ENCODE peak calls at places on chromosome 21, in seven cellular contexts. N, O, G, U, C, E and D are unnamed samples. For H3K4me1 and H3K36me3, the result is how much of the 10 kb centered on the place peaks cover.

GRCh38 chr21:14484188-14485009 is 61.7 kb downstream of the SAMSN1 start:
- DNase-seq in N (no peak), O (no peak), G (no peak), U (no peak), C (no peak), E (no peak), D (no peak)

GRCh38 chr21:34589511-34590282 is 25.2 kb downstream of the RCAN1 start:
- DNase-seq in N (no peak), O (peak), G (no peak), U (no peak), C (no peak), E (no peak), D (no peak)

GRCh38 chr21:33018707-33019455 is 6.9 kb upstream of the OLIG2 start:
- DNase-seq in N (no peak), O (no peak), G (no peak), U (peak), C (no peak), E (no peak), D (no peak)

GRCh38 chr21:31713115-31713514 is 18.8 kb downstream of the SCAF4 start:
- DNase-seq in N (no peak), O (no peak), G (no peak), U (no peak), C (no peak), E (no peak), D (no peak)

GRCh38 chr21:33401617-33401967 is 1.6 kb upstream of the IFNGR2 start:
- DNase-seq in N (no peak), O (no peak), G (no peak), U (no peak), C (no peak), E (no peak), D (no peak)

GRCh38 chr21:37454869-37455503 is 88.4 kb downstream of the DYRK1A start:
- DNase-seq in N (no peak), O (no peak), G (no peak), U (no peak), C (no peak), E (no peak), D (no peak)

GRCh38 chr21:26115346-26115745 is 55.2 kb downstream of the APP start:
- DNase-seq in N (no peak), O (no peak), G (peak), U (no peak), C (no peak), E (no peak), D (no peak)

GRCh38 chr21:15295875-15296274 is 231.1 kb upstream of the NRIP1 start:
- DNase-seq in N (no peak), O (no peak), G (no peak), U (no peak), C (no peak), E (no peak), D (no peak)

GRCh38 chr21:37166733-37167132 is 93.7 kb downstream of the TTC3 start:
- DNase-seq in N (no peak), O (peak), G (no peak), U (no peak), C (peak), E (no peak), D (no peak)

GRCh38 chr21:35257413-35257812 is 208.3 kb upstream of the RUNX1 start:
- DNase-seq in N (peak), O (no peak), G (peak), U (no peak), C (peak), E (peak), D (peak)

GRCh38 chr21:37370152-37371040 is 3.8 kb downstream of the DYRK1A start:
- DNase-seq in N (no peak), O (no peak), G (peak), U (no peak), C (no peak), E (no peak), D (no peak)

GRCh38 chr21:19340303-19340702 is 936.7 kb upstream of the TMPRSS15 start:
- DNase-seq in N (no peak), O (no peak), G (no peak), U (no peak), C (no peak), E (no peak), D (no peak)

GRCh38 chr21:33071878-33072306 is 2.0 kb downstream of the OLIG1 start:
- DNase-seq in N (no peak), O (peak), G (no peak), U (peak), C (no peak), E (no peak), D (no peak)

GRCh38 chr21:21025742-21026141 is 27.5 kb downstream of the NCAM2 start:
- DNase-seq in N (no peak), O (no peak), G (no peak), U (no peak), C (no peak), E (no peak), D (no peak)

GRCh38 chr21:41045534-41046268 is 122.3 kb upstream of the BACE2 start:
- DNase-seq in N (no peak), O (peak), G (peak), U (peak), C (peak), E (no peak), D (no peak)

GRCh38 chr21:35801388-35801787 is 258.9 kb downstream of the SETD4 start:
- DNase-seq in N (no peak), O (no peak), G (no peak), U (no peak), C (no peak), E (no peak), D (no peak)

GRCh38 chr21:45556645-45557601 is 14.7 kb upstream of the SLC19A1 start:
- DNase-seq in N (peak), O (peak), G (no peak), U (no peak), C (no peak), E (no peak), D (no peak)

GRCh38 chr21:45556302-45556644 is 14.0 kb upstream of the SLC19A1 start:
- DNase-seq in N (no peak), O (no peak), G (no peak), U (peak), C (no peak), E (no peak), D (no peak)

GRCh38 chr21:45554477-45555175 is 12.4 kb upstream of the SLC19A1 start:
- DNase-seq in N (peak), O (peak), G (peak), U (peak), C (peak), E (peak), D (peak)

GRCh38 chr21:45555557-45556301 is 13.5 kb upstream of the SLC19A1 start:
- DNase-seq in N (peak), O (peak), G (peak), U (peak), C (peak), E (peak), D (peak)

GRCh38 chr21:45555251-45555556 is 13.0 kb upstream of the SLC19A1 start:
- DNase-seq in N (no peak), O (no peak), G (no peak), U (no peak), C (no peak), E (no peak), D (no peak)
- H3K4me3 ChIP-seq in N (peak), O (no peak), G (peak), U (no peak), C (no peak), E (peak), D (no peak)

GRCh38 chr21:38793926-38794713 is 11.6 kb upstream of the ETS2 start:
- DNase-seq in N (no peak), O (no peak), G (no peak), U (no peak), C (peak), E (no peak), D (no peak)
- H3K4me1 ChIP-seq in N (under half), O (under half), G (under half), U (under half), C (under half), E (under half), D (under half)

GRCh38 chr21:46254208-46254975 is 25.8 kb upstream of the LSS start:
- DNase-seq in N (peak), O (no peak), G (peak), U (no peak), C (no peak), E (no peak), D (no peak)

GRCh38 chr21:46255166-46255565 is 26.6 kb upstream of the LSS start:
- DNase-seq in N (peak), O (no peak), G (no peak), U (no peak), C (no peak), E (no peak), D (no peak)

GRCh38 chr21:46253610-46254124 is 25.1 kb upstream of the LSS start:
- DNase-seq in N (no peak), O (no peak), G (peak), U (no peak), C (peak), E (no peak), D (no peak)

GRCh38 chr21:46250146-46250725 is 21.7 kb upstream of the LSS start:
- DNase-seq in N (no peak), O (no peak), G (no peak), U (no peak), C (no peak), E (no peak), D (no peak)

GRCh38 chr21:46252840-46253239 is 24.3 kb upstream of the LSS start:
- DNase-seq in N (no peak), O (no peak), G (no peak), U (no peak), C (no peak), E (no peak), D (no peak)
- H3K36me3 ChIP-seq in N (under half), O (half or more), G (half or more), U (under half), C (under half), E (half or more), D (half or more)

DNA sequence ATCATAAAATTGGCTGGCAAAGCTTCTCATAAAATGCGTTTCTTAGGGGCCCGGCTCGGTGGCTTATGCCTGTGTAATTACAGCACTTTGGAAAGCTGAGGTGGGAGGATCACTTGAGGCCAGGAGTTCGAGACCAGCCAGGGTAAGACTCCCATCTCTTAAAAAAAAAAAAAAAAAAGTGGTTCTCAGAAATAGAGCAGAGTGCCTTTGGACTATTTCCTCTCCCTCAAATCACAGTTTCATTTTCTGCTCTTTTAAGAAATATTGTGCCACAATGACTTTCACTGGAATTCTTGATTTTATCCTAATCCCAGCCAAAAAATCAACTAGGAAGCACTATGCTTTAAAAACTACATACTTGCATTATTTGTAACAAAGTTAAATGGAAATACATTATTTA is 13.3 kb downstream of the HSF2BP start:
- DNase-seq in N (no peak), O (no peak), G (no peak), U (no peak), C (no peak), E (no peak), D (no peak)
- H3K4me3 ChIP-seq in N (no peak), O (no peak), G (no peak), U (no peak), C (no peak), E (no peak), D (no peak)

GRCh38 chr21:42235593-42235992 is 16.7 kb downstream of the ABCG1 start:
- DNase-seq in N (no peak), O (no peak), G (no peak), U (no peak), C (peak), E (no peak), D (no peak)

GRCh38 chr21:42237577-42237976 is 18.6 kb downstream of the ABCG1 start:
- DNase-seq in N (no peak), O (no peak), G (no peak), U (no peak), C (no peak), E (no peak), D (no peak)

GRCh38 chr21:42237161-42237560 is 18.2 kb downstream of the ABCG1 start:
- DNase-seq in N (no peak), O (no peak), G (no peak), U (no peak), C (no peak), E (no peak), D (no peak)

GRCh38 chr21:42236014-42236413 is 17.1 kb downstream of the ABCG1 start:
- DNase-seq in N (no peak), O (no peak), G (no peak), U (no peak), C (no peak), E (peak), D (no peak)

GRCh38 chr21:42236693-42237092 is 17.8 kb downstream of the ABCG1 start:
- DNase-seq in N (no peak), O (no peak), G (no peak), U (no peak), C (no peak), E (no peak), D (no peak)
- H3K4me1 ChIP-seq in N (under half), O (under half), G (under half), U (under half), C (under half), E (half or more), D (under half)

DNA sequence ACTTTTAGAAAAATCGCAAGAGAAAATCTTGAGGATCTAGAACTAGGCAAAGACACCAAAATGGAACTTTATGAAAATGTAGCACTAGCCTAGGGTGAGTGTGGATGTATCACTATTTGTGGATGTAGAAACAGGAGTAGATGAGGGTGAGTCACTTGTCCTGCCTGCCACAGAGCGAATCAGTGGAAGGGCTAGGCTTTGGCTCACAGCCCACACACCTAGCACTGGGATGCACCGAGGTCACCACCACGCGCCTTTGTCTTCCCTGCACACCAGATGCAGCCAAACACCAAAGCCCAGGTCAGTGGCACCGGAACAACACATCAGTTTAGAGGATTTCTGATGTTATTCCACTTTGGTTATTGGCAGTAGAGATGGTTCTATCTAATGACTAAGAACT is 38.2 kb downstream of the PKNOX1 start:
- DNase-seq in N (no peak), O (no peak), G (no peak), U (no peak), C (no peak), E (no peak), D (no peak)
- H3K36me3 ChIP-seq in N (under half), O (half or more), G (under half), U (under half), C (under half), E (half or more), D (under half)